ENCODE peak calls at places on chromosomes 16 and 17, in five cellular contexts. One of them, this sample, is unnamed.
A peak's percentile ranks its signal among the peaks of the same experiment; 100 is the strongest.

GRCh38 chr17:17683710-17684365 is 2.6 kb downstream of the RAI1 start:
- DNase-seq in choroid plexus epithelial cell: no peak
- DNase-seq in stomach: no peak
- DNase-seq in heart left ventricle: no peak
- DNase-seq in foreskin fibroblast: no peak
- DNase-seq in this sample: no peak

GRCh38 chr16:70638814-70639792 is 7.3 kb upstream of the IL34 start:
- DNase-seq in choroid plexus epithelial cell: peak; percentile 86
- DNase-seq in stomach: no peak
- DNase-seq in heart left ventricle: no peak
- DNase-seq in foreskin fibroblast: peak; percentile 75
- DNase-seq in this sample: no peak

GRCh38 chr17:34892864-34893263 is 68.4 kb downstream of the CCT6B start:
- DNase-seq in choroid plexus epithelial cell: peak; percentile 12
- DNase-seq in stomach: no peak
- DNase-seq in heart left ventricle: no peak
- DNase-seq in foreskin fibroblast: no peak
- DNase-seq in this sample: no peak

GRCh38 chr16:1502092-1503004 is 9.2 kb downstream of the TELO2 start:
- DNase-seq in choroid plexus epithelial cell: no peak
- DNase-seq in stomach: no peak
- DNase-seq in heart left ventricle: no peak
- DNase-seq in foreskin fibroblast: no peak
- DNase-seq in this sample: no peak

GRCh38 chr16:21276090-21276489 is 2.0 kb downstream of the CRYM start:
- DNase-seq in choroid plexus epithelial cell: no peak
- DNase-seq in stomach: no peak
- DNase-seq in heart left ventricle: no peak
- DNase-seq in foreskin fibroblast: no peak
- DNase-seq in this sample: no peak

GRCh38 chr17:40922239-40922638 is 15.2 kb downstream of the KRT23 start:
- DNase-seq in choroid plexus epithelial cell: peak; percentile 89
- DNase-seq in stomach: peak; percentile 32
- DNase-seq in heart left ventricle: peak; percentile 32
- DNase-seq in foreskin fibroblast: peak; percentile 86
- DNase-seq in this sample: peak; percentile 53

GRCh38 chr16:6103561-6103960 is 1006.0 kb upstream of the EEF2KMT start:
- DNase-seq in choroid plexus epithelial cell: no peak
- DNase-seq in stomach: no peak
- DNase-seq in heart left ventricle: no peak
- DNase-seq in foreskin fibroblast: no peak
- DNase-seq in this sample: no peak

GRCh38 chr17:31216053-31216751 is 80.8 kb downstream of the OMG start:
- DNase-seq in choroid plexus epithelial cell: peak; percentile 89
- DNase-seq in stomach: no peak
- DNase-seq in heart left ventricle: no peak
- DNase-seq in foreskin fibroblast: peak; percentile 73
- DNase-seq in this sample: peak; percentile 74

GRCh38 chr17:1906622-1907021 is 76.8 kb downstream of the RPA1 start:
- DNase-seq in choroid plexus epithelial cell: peak; percentile 33
- DNase-seq in stomach: no peak
- DNase-seq in heart left ventricle: no peak
- DNase-seq in foreskin fibroblast: no peak
- DNase-seq in this sample: no peak

GRCh38 chr17:63601439-63602371 is 1.0 kb downstream of the TACO1 start:
- DNase-seq in choroid plexus epithelial cell: peak; percentile 29
- DNase-seq in stomach: no peak
- DNase-seq in heart left ventricle: no peak
- DNase-seq in foreskin fibroblast: no peak
- DNase-seq in this sample: no peak

GRCh38 chr16:85234310-85235235 is 122.3 kb upstream of the CIBAR2 start:
- DNase-seq in choroid plexus epithelial cell: peak; percentile 83
- DNase-seq in stomach: peak; percentile 51
- DNase-seq in heart left ventricle: peak; percentile 74
- DNase-seq in foreskin fibroblast: peak; percentile 78
- DNase-seq in this sample: no peak

GRCh38 chr16:35404273-35404672 is 1944.9 kb downstream of the TP53TG3F start:
- DNase-seq in choroid plexus epithelial cell: no peak
- DNase-seq in stomach: no peak
- DNase-seq in heart left ventricle: no peak
- DNase-seq in foreskin fibroblast: no peak
- DNase-seq in this sample: no peak

GRCh38 chr17:66344473-66344872 is 42.1 kb downstream of the PRKCA start:
- DNase-seq in choroid plexus epithelial cell: no peak
- DNase-seq in stomach: no peak
- DNase-seq in heart left ventricle: no peak
- DNase-seq in foreskin fibroblast: no peak
- DNase-seq in this sample: no peak

GRCh38 chr17:12410721-12411120 is 255.0 kb upstream of the MYOCD start:
- DNase-seq in choroid plexus epithelial cell: no peak
- DNase-seq in stomach: no peak
- DNase-seq in heart left ventricle: no peak
- DNase-seq in foreskin fibroblast: no peak
- DNase-seq in this sample: no peak

GRCh38 chr16:84390131-84390785 is 21.9 kb downstream of the ATP2C2 start:
- DNase-seq in choroid plexus epithelial cell: no peak
- DNase-seq in stomach: no peak
- DNase-seq in heart left ventricle: no peak
- DNase-seq in foreskin fibroblast: no peak
- DNase-seq in this sample: no peak

GRCh38 chr17:40615295-40615988 is 32.2 kb downstream of the SMARCE1 start:
- DNase-seq in choroid plexus epithelial cell: peak; percentile 73
- DNase-seq in stomach: peak; percentile 57
- DNase-seq in heart left ventricle: peak; percentile 39
- DNase-seq in foreskin fibroblast: peak; percentile 20
- DNase-seq in this sample: no peak

GRCh38 chr16:13630292-13630850 is 289.6 kb upstream of the ERCC4 start:
- DNase-seq in choroid plexus epithelial cell: no peak
- DNase-seq in stomach: no peak
- DNase-seq in heart left ventricle: no peak
- DNase-seq in foreskin fibroblast: no peak
- DNase-seq in this sample: no peak

GRCh38 chr17:32279933-32280716 is 14.5 kb downstream of the RHBDL3 start:
- DNase-seq in choroid plexus epithelial cell: no peak
- DNase-seq in stomach: no peak
- DNase-seq in heart left ventricle: no peak
- DNase-seq in foreskin fibroblast: no peak
- DNase-seq in this sample: no peak

GRCh38 chr17:77470800-77471733 is 330.3 kb downstream of the SEC14L1 start:
- DNase-seq in choroid plexus epithelial cell: peak; percentile 63
- DNase-seq in stomach: no peak
- DNase-seq in heart left ventricle: peak; percentile 82
- DNase-seq in foreskin fibroblast: no peak
- DNase-seq in this sample: no peak

GRCh38 chr16:73915939-73916451 is 380.6 kb upstream of the PSMD7 start:
- DNase-seq in choroid plexus epithelial cell: no peak
- DNase-seq in stomach: no peak
- DNase-seq in heart left ventricle: no peak
- DNase-seq in foreskin fibroblast: no peak
- DNase-seq in this sample: no peak

GRCh38 chr17:68057531-68057952 is 22.0 kb downstream of the KPNA2 start:
- DNase-seq in choroid plexus epithelial cell: peak; percentile 72
- DNase-seq in stomach: peak; percentile 31
- DNase-seq in heart left ventricle: no peak
- DNase-seq in foreskin fibroblast: no peak
- DNase-seq in this sample: no peak

GRCh38 chr16:78925071-78925714 is 675.3 kb downstream of the MAF start:
- DNase-seq in choroid plexus epithelial cell: peak; percentile 1
- DNase-seq in stomach: peak; percentile 51
- DNase-seq in heart left ventricle: peak; percentile 41
- DNase-seq in foreskin fibroblast: no peak
- DNase-seq in this sample: no peak

GRCh38 chr17:17771498-17772201 is 65.1 kb downstream of the SREBF1 start:
- DNase-seq in choroid plexus epithelial cell: no peak
- DNase-seq in stomach: no peak
- DNase-seq in heart left ventricle: no peak
- DNase-seq in foreskin fibroblast: no peak
- DNase-seq in this sample: no peak

GRCh38 chr17:13541032-13541480 is 60.7 kb downstream of the HS3ST3A1 start:
- DNase-seq in choroid plexus epithelial cell: peak; percentile 97
- DNase-seq in stomach: no peak
- DNase-seq in heart left ventricle: no peak
- DNase-seq in foreskin fibroblast: peak; percentile 82
- DNase-seq in this sample: peak; percentile 95

GRCh38 chr16:69089091-69089912 is 16.2 kb upstream of the HAS3 start:
- DNase-seq in choroid plexus epithelial cell: peak; percentile 41
- DNase-seq in stomach: peak; percentile 40
- DNase-seq in heart left ventricle: no peak
- DNase-seq in foreskin fibroblast: no peak
- DNase-seq in this sample: no peak

GRCh38 chr17:48003686-48004120 is 32.8 kb downstream of the CDK5RAP3 start:
- DNase-seq in choroid plexus epithelial cell: no peak
- DNase-seq in stomach: no peak
- DNase-seq in heart left ventricle: no peak
- DNase-seq in foreskin fibroblast: no peak
- DNase-seq in this sample: no peak

GRCh38 chr17:55728833-55729232 is 6.2 kb upstream of the TMEM100 start:
- DNase-seq in choroid plexus epithelial cell: no peak
- DNase-seq in stomach: no peak
- DNase-seq in heart left ventricle: no peak
- DNase-seq in foreskin fibroblast: no peak
- DNase-seq in this sample: no peak

GRCh38 chr16:84699147-84699711 is 571 bp upstream of the USP10 start:
- DNase-seq in choroid plexus epithelial cell: no peak
- DNase-seq in stomach: no peak
- DNase-seq in heart left ventricle: no peak
- DNase-seq in foreskin fibroblast: no peak
- DNase-seq in this sample: no peak

GRCh38 chr17:7557825-7558543 is 566 bp upstream of the TNFSF13 start:
- DNase-seq in choroid plexus epithelial cell: peak; percentile 75
- DNase-seq in stomach: peak; percentile 96
- DNase-seq in heart left ventricle: peak; percentile 90
- DNase-seq in foreskin fibroblast: no peak
- DNase-seq in this sample: no peak

GRCh38 chr16:63361032-63361624 is 1324.9 kb upstream of the CDH8 start:
- DNase-seq in choroid plexus epithelial cell: peak; percentile 86
- DNase-seq in stomach: no peak
- DNase-seq in heart left ventricle: no peak
- DNase-seq in foreskin fibroblast: peak; percentile 36
- DNase-seq in this sample: peak; percentile 14

GRCh38 chr16:4674926-4675530 is 18.3 kb upstream of the NUDT16L1 start:
- DNase-seq in choroid plexus epithelial cell: no peak
- DNase-seq in stomach: no peak
- DNase-seq in heart left ventricle: no peak
- DNase-seq in foreskin fibroblast: no peak
- DNase-seq in this sample: no peak

GRCh38 chr17:72811976-72812687 is 280.4 kb downstream of the SLC39A11 start:
- DNase-seq in choroid plexus epithelial cell: peak; percentile 35
- DNase-seq in stomach: no peak
- DNase-seq in heart left ventricle: no peak
- DNase-seq in foreskin fibroblast: no peak
- DNase-seq in this sample: no peak

GRCh38 chr17:66190738-66191606 is 961 bp downstream of the CEP112 start:
- DNase-seq in choroid plexus epithelial cell: peak; percentile 84
- DNase-seq in stomach: no peak
- DNase-seq in heart left ventricle: no peak
- DNase-seq in foreskin fibroblast: no peak
- DNase-seq in this sample: no peak

GRCh38 chr17:39306028-39306427 is 80.3 kb upstream of the STAC2 start:
- DNase-seq in choroid plexus epithelial cell: no peak
- DNase-seq in stomach: no peak
- DNase-seq in heart left ventricle: no peak
- DNase-seq in foreskin fibroblast: no peak
- DNase-seq in this sample: no peak
- H3K4me3 ChIP-seq in choroid plexus epithelial cell: no peak overlapping the region
- H3K4me3 ChIP-seq in stomach: no peak overlapping the region
- H3K4me3 ChIP-seq in heart left ventricle: no peak overlapping the region
- H3K4me3 ChIP-seq in foreskin fibroblast: no peak overlapping the region
- H3K4me3 ChIP-seq in this sample: no peak overlapping the region

GRCh38 chr16:67663151-67663876 is 2.6 kb downstream of the PARD6A start:
- DNase-seq in choroid plexus epithelial cell: peak; percentile 35
- DNase-seq in stomach: no peak
- DNase-seq in heart left ventricle: peak; percentile 27
- DNase-seq in foreskin fibroblast: no peak
- DNase-seq in this sample: no peak
- TF ChIP-seq CTCF in choroid plexus epithelial cell: peak; percentile 59
- TF ChIP-seq CTCF in stomach: no peak
- TF ChIP-seq CTCF in heart left ventricle: no peak
- TF ChIP-seq CTCF in foreskin fibroblast: peak; percentile 21
- TF ChIP-seq CTCF in this sample: peak; percentile 31

GRCh38 chr17:10073905-10074304 is 124.5 kb downstream of the GAS7 start:
- DNase-seq in choroid plexus epithelial cell: no peak
- DNase-seq in stomach: no peak
- DNase-seq in heart left ventricle: peak; percentile 64
- DNase-seq in foreskin fibroblast: no peak
- DNase-seq in this sample: no peak
- H3K4me3 ChIP-seq in choroid plexus epithelial cell: no peak overlapping the region
- H3K4me3 ChIP-seq in stomach: no peak overlapping the region
- H3K4me3 ChIP-seq in heart left ventricle: no peak overlapping the region
- H3K4me3 ChIP-seq in foreskin fibroblast: no peak overlapping the region
- H3K4me3 ChIP-seq in this sample: no peak overlapping the region

GRCh38 chr17:81256616-81257015 is 17.5 kb downstream of the NDUFAF8 start:
- DNase-seq in choroid plexus epithelial cell: peak; percentile 32
- DNase-seq in stomach: no peak
- DNase-seq in heart left ventricle: no peak
- DNase-seq in foreskin fibroblast: peak; percentile 40
- DNase-seq in this sample: no peak

GRCh38 chr17:81257533-81257932 is 18.4 kb downstream of the NDUFAF8 start:
- DNase-seq in choroid plexus epithelial cell: no peak
- DNase-seq in stomach: no peak
- DNase-seq in heart left ventricle: no peak
- DNase-seq in foreskin fibroblast: no peak
- DNase-seq in this sample: no peak

GRCh38 chr17:81252336-81253329 is 13.5 kb downstream of the NDUFAF8 start:
- DNase-seq in choroid plexus epithelial cell: no peak
- DNase-seq in stomach: no peak
- DNase-seq in heart left ventricle: no peak
- DNase-seq in foreskin fibroblast: no peak
- DNase-seq in this sample: no peak

GRCh38 chr17:81253358-81254131 is 14.4 kb downstream of the NDUFAF8 start:
- DNase-seq in choroid plexus epithelial cell: peak; percentile 55
- DNase-seq in stomach: peak; percentile 57
- DNase-seq in heart left ventricle: no peak
- DNase-seq in foreskin fibroblast: no peak
- DNase-seq in this sample: no peak

DNA sequence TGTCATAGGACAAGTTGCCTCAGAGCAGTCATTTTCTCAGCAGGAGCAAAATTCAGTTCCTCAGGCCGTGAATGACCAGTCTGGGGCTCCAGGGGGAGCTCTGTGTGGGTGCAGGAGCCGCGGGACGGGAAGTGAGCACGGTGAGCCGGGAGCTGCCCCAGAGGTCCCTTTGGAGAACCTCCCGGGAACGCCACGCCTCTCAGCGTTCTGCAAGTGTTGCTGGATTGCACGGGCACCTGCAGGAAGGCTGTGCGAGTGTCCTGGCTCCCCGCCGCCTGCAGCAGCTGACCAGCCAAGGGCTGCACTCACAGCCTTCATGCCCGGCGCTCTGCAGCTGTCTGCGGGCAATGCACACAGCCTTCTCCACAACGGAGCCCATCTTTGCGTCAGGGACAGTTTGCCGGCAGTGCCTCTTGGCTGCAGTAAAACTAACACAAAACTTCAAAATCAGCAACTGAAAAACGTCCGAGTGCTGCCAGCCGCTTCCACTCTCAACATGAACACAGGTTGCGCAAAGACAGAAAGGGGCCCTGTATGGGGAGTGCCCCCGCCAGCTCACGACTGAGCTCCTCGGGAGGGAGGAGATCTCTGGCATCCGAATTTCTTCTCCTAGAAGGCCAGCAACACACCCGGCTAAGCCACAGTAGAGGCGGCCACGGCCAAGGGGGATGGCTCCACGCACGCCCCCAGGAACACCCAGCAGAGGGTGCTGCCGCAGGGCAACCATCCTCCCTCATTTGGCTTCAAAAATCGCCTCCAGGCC is 16.0 kb downstream of the NDUFAF8 start:
- DNase-seq in choroid plexus epithelial cell: peak; percentile 79
- DNase-seq in stomach: peak; percentile 96
- DNase-seq in heart left ventricle: peak; percentile 92
- DNase-seq in foreskin fibroblast: peak; percentile 81
- DNase-seq in this sample: no peak
- TF ChIP-seq CTCF in choroid plexus epithelial cell: peak; percentile 78
- TF ChIP-seq CTCF in stomach: peak; percentile 45
- TF ChIP-seq CTCF in heart left ventricle: peak; percentile 67
- TF ChIP-seq CTCF in foreskin fibroblast: peak; percentile 77
- TF ChIP-seq CTCF in this sample: peak; percentile 80